ENCODE peak calls at places on chromosomes 12 and 14, in seven cellular contexts. L, F, K, U, N, R and J are unnamed samples.

GRCh38 chr12:4762773-4763172 is 42.6 kb downstream of the GALNT8 start:
- DNase-seq in L (no peak), F (no peak), K (no peak), U (no peak), N (no peak), R (no peak), J (no peak)

GRCh38 chr12:105469701-105470100 is 139.2 kb downstream of the C12orf75 start:
- DNase-seq in L (no peak), F (no peak), K (no peak), U (no peak), N (no peak), R (no peak), J (no peak)

GRCh38 chr12:56082967-56083366 is 3.0 kb downstream of the ERBB3 start:
- DNase-seq in L (no peak), F (no peak), K (no peak), U (no peak), N (no peak), R (no peak), J (no peak)

GRCh38 chr14:55102141-55102547 is 26.9 kb upstream of the LGALS3 start:
- DNase-seq in L (no peak), F (no peak), K (no peak), U (peak), N (peak), R (peak), J (peak)

GRCh38 chr12:3225154-3225795 is 148.1 kb downstream of the TSPAN9 start:
- DNase-seq in L (no peak), F (no peak), K (no peak), U (peak), N (peak), R (no peak), J (no peak)

GRCh38 chr12:131413006-131413405 is 297.9 kb upstream of the SFSWAP start:
- DNase-seq in L (no peak), F (no peak), K (no peak), U (no peak), N (no peak), R (no peak), J (no peak)

GRCh38 chr12:76719171-76719631 is 44.7 kb upstream of the ZDHHC17 start:
- DNase-seq in L (no peak), F (no peak), K (no peak), U (peak), N (no peak), R (no peak), J (peak)

GRCh38 chr14:55847766-55848165 is 267.8 kb downstream of the KTN1 start:
- DNase-seq in L (no peak), F (no peak), K (no peak), U (peak), N (no peak), R (no peak), J (peak)

GRCh38 chr12:10562306-10562933 is 51.0 kb downstream of the MAGOHB start:
- DNase-seq in L (no peak), F (no peak), K (no peak), U (peak), N (peak), R (no peak), J (peak)

GRCh38 chr12:15220451-15220850 is 766 bp downstream of the RERG start:
- DNase-seq in L (no peak), F (no peak), K (no peak), U (no peak), N (no peak), R (no peak), J (no peak)

GRCh38 chr14:70886421-70887206 is 20.6 kb upstream of the PCNX1 start:
- DNase-seq in L (no peak), F (no peak), K (no peak), U (no peak), N (no peak), R (no peak), J (no peak)

GRCh38 chr12:25708661-25709060 is 155.6 kb upstream of the LMNTD1 start:
- DNase-seq in L (no peak), F (no peak), K (no peak), U (peak), N (no peak), R (no peak), J (no peak)

GRCh38 chr12:47346251-47347019 is 266.7 kb upstream of the AMIGO2 start:
- DNase-seq in L (no peak), F (no peak), K (no peak), U (no peak), N (no peak), R (no peak), J (no peak)

GRCh38 chr14:74456684-74457083 is 30.7 kb upstream of the SYNDIG1L start:
- DNase-seq in L (peak), F (no peak), K (no peak), U (no peak), N (no peak), R (no peak), J (no peak)

GRCh38 chr12:132247718-132248438 is 81.5 kb downstream of the GALNT9 start:
- DNase-seq in L (no peak), F (no peak), K (no peak), U (no peak), N (no peak), R (no peak), J (no peak)

GRCh38 chr14:104929268-104930230 is 4.9 kb downstream of the PLD4 start:
- DNase-seq in L (no peak), F (no peak), K (no peak), U (no peak), N (no peak), R (peak), J (no peak)

GRCh38 chr14:60867503-60868172 is 113.2 kb downstream of the TRMT5 start:
- DNase-seq in L (no peak), F (no peak), K (no peak), U (no peak), N (no peak), R (no peak), J (no peak)

GRCh38 chr12:113633678-113634332 is 162.1 kb upstream of the LHX5 start:
- DNase-seq in L (no peak), F (no peak), K (no peak), U (no peak), N (no peak), R (no peak), J (no peak)

GRCh38 chr12:118685983-118686607 is 295.2 kb upstream of the SRRM4 start:
- DNase-seq in L (no peak), F (no peak), K (no peak), U (no peak), N (no peak), R (no peak), J (no peak)

GRCh38 chr12:117832459-117833457 is 136.0 kb downstream of the KSR2 start:
- DNase-seq in L (no peak), F (no peak), K (no peak), U (no peak), N (peak), R (no peak), J (peak)

GRCh38 chr14:52918486-52918885 is 32.4 kb downstream of the FERMT2 start:
- DNase-seq in L (no peak), F (no peak), K (no peak), U (peak), N (no peak), R (no peak), J (no peak)